ENCODE peak calls at places on chromosomes 7 and 10, in six cellular contexts. One of them, this sample, is unnamed.

GRCh38 chr7:75756340-75757297 is 15.4 kb downstream of the CCL26 start:
- DNase-seq in WTC11: peak
- DNase-seq in HepG2: peak
- DNase-seq in endothelial cell of umbilical vein: peak
- DNase-seq in K562: peak
- DNase-seq in H1: no peak
- DNase-seq in this sample: peak

GRCh38 chr10:78004215-78005026 is 24.9 kb downstream of the POLR3A start:
- DNase-seq in WTC11: no peak
- DNase-seq in HepG2: no peak
- DNase-seq in endothelial cell of umbilical vein: no peak
- DNase-seq in K562: no peak
- DNase-seq in H1: no peak
- DNase-seq in this sample: peak

GRCh38 chr10:3828404-3829192 is 43.6 kb upstream of the KLF6 start:
- DNase-seq in WTC11: no peak
- DNase-seq in HepG2: no peak
- DNase-seq in endothelial cell of umbilical vein: peak
- DNase-seq in K562: peak
- DNase-seq in H1: no peak
- DNase-seq in this sample: no peak

GRCh38 chr10:4804505-4804904 is 21.5 kb upstream of the AKR1E2 start:
- DNase-seq in WTC11: no peak
- DNase-seq in HepG2: no peak
- DNase-seq in endothelial cell of umbilical vein: peak
- DNase-seq in K562: no peak
- DNase-seq in H1: no peak
- DNase-seq in this sample: no peak

GRCh38 chr10:10313099-10313875 is 704.4 kb upstream of the CELF2 start:
- DNase-seq in WTC11: no peak
- DNase-seq in HepG2: no peak
- DNase-seq in endothelial cell of umbilical vein: no peak
- DNase-seq in K562: no peak
- DNase-seq in H1: no peak
- DNase-seq in this sample: no peak

GRCh38 chr7:119959811-119960210 is 313.2 kb upstream of the KCND2 start:
- DNase-seq in WTC11: no peak
- DNase-seq in HepG2: no peak
- DNase-seq in endothelial cell of umbilical vein: no peak
- DNase-seq in K562: no peak
- DNase-seq in H1: no peak
- DNase-seq in this sample: no peak

GRCh38 chr10:79933961-79934360 is 14.9 kb downstream of the SFTPD start:
- DNase-seq in WTC11: no peak
- DNase-seq in HepG2: peak
- DNase-seq in endothelial cell of umbilical vein: peak
- DNase-seq in K562: no peak
- DNase-seq in H1: no peak
- DNase-seq in this sample: no peak

GRCh38 chr10:17412323-17412722 is 42.1 kb downstream of the ST8SIA6 start:
- DNase-seq in WTC11: peak
- DNase-seq in HepG2: no peak
- DNase-seq in endothelial cell of umbilical vein: no peak
- DNase-seq in K562: peak
- DNase-seq in H1: no peak
- DNase-seq in this sample: no peak

GRCh38 chr10:28561531-28561930 is 28.6 kb downstream of the WAC start:
- DNase-seq in WTC11: peak
- DNase-seq in HepG2: no peak
- DNase-seq in endothelial cell of umbilical vein: no peak
- DNase-seq in K562: no peak
- DNase-seq in H1: peak
- DNase-seq in this sample: no peak

GRCh38 chr10:75640803-75641202 is 209.4 kb downstream of the LRMDA start:
- DNase-seq in WTC11: no peak
- DNase-seq in HepG2: no peak
- DNase-seq in endothelial cell of umbilical vein: no peak
- DNase-seq in K562: no peak
- DNase-seq in H1: no peak
- DNase-seq in this sample: no peak

GRCh38 chr7:106964455-106964854 is 80.0 kb upstream of the PRKAR2B start:
- DNase-seq in WTC11: no peak
- DNase-seq in HepG2: no peak
- DNase-seq in endothelial cell of umbilical vein: no peak
- DNase-seq in K562: no peak
- DNase-seq in H1: no peak
- DNase-seq in this sample: no peak

GRCh38 chr7:155066417-155066950 is 3.6 kb upstream of the HTR5A start:
- DNase-seq in WTC11: no peak
- DNase-seq in HepG2: no peak
- DNase-seq in endothelial cell of umbilical vein: peak
- DNase-seq in K562: no peak
- DNase-seq in H1: no peak
- DNase-seq in this sample: no peak

GRCh38 chr10:79241990-79242619 is 105.2 kb upstream of the PPIF start:
- DNase-seq in WTC11: peak
- DNase-seq in HepG2: no peak
- DNase-seq in endothelial cell of umbilical vein: peak
- DNase-seq in K562: peak
- DNase-seq in H1: no peak
- DNase-seq in this sample: no peak

GRCh38 chr10:52314822-52315552 is 906 bp downstream of the DKK1 start:
- DNase-seq in WTC11: peak
- DNase-seq in HepG2: no peak
- DNase-seq in endothelial cell of umbilical vein: no peak
- DNase-seq in K562: no peak
- DNase-seq in H1: no peak
- DNase-seq in this sample: peak

GRCh38 chr10:106224676-106225075 is 939.8 kb downstream of the SORCS1 start:
- DNase-seq in WTC11: no peak
- DNase-seq in HepG2: no peak
- DNase-seq in endothelial cell of umbilical vein: no peak
- DNase-seq in K562: no peak
- DNase-seq in H1: no peak
- DNase-seq in this sample: no peak

GRCh38 chr10:27709304-27709703 is 36.3 kb downstream of the MKX start:
- DNase-seq in WTC11: no peak
- DNase-seq in HepG2: no peak
- DNase-seq in endothelial cell of umbilical vein: no peak
- DNase-seq in K562: no peak
- DNase-seq in H1: no peak
- DNase-seq in this sample: no peak

GRCh38 chr7:13933106-13933505 is 56.4 kb downstream of the ETV1 start:
- DNase-seq in WTC11: no peak
- DNase-seq in HepG2: no peak
- DNase-seq in endothelial cell of umbilical vein: no peak
- DNase-seq in K562: no peak
- DNase-seq in H1: no peak
- DNase-seq in this sample: no peak

GRCh38 chr10:29099001-29099400 is 189.9 kb upstream of the LYZL1 start:
- DNase-seq in WTC11: no peak
- DNase-seq in HepG2: no peak
- DNase-seq in endothelial cell of umbilical vein: no peak
- DNase-seq in K562: no peak
- DNase-seq in H1: no peak
- DNase-seq in this sample: no peak

GRCh38 chr7:36278069-36278766 is 111.4 kb upstream of the ANLN start:
- DNase-seq in WTC11: no peak
- DNase-seq in HepG2: no peak
- DNase-seq in endothelial cell of umbilical vein: no peak
- DNase-seq in K562: no peak
- DNase-seq in H1: no peak
- DNase-seq in this sample: no peak

GRCh38 chr7:68689087-68689433 is 909.2 kb upstream of the AUTS2 start:
- DNase-seq in WTC11: no peak
- DNase-seq in HepG2: no peak
- DNase-seq in endothelial cell of umbilical vein: no peak
- DNase-seq in K562: no peak
- DNase-seq in H1: no peak
- DNase-seq in this sample: no peak

GRCh38 chr7:68692511-68692910 is 905.8 kb upstream of the AUTS2 start:
- DNase-seq in WTC11: no peak
- DNase-seq in HepG2: no peak
- DNase-seq in endothelial cell of umbilical vein: no peak
- DNase-seq in K562: no peak
- DNase-seq in H1: no peak
- DNase-seq in this sample: no peak

GRCh38 chr7:68688416-68689086 is 909.7 kb upstream of the AUTS2 start:
- DNase-seq in WTC11: peak
- DNase-seq in HepG2: no peak
- DNase-seq in endothelial cell of umbilical vein: no peak
- DNase-seq in K562: no peak
- DNase-seq in H1: no peak
- DNase-seq in this sample: no peak

GRCh38 chr7:68694656-68695055 is 903.6 kb upstream of the AUTS2 start:
- DNase-seq in WTC11: no peak
- DNase-seq in HepG2: no peak
- DNase-seq in endothelial cell of umbilical vein: no peak
- DNase-seq in K562: no peak
- DNase-seq in H1: no peak
- DNase-seq in this sample: no peak

DNA sequence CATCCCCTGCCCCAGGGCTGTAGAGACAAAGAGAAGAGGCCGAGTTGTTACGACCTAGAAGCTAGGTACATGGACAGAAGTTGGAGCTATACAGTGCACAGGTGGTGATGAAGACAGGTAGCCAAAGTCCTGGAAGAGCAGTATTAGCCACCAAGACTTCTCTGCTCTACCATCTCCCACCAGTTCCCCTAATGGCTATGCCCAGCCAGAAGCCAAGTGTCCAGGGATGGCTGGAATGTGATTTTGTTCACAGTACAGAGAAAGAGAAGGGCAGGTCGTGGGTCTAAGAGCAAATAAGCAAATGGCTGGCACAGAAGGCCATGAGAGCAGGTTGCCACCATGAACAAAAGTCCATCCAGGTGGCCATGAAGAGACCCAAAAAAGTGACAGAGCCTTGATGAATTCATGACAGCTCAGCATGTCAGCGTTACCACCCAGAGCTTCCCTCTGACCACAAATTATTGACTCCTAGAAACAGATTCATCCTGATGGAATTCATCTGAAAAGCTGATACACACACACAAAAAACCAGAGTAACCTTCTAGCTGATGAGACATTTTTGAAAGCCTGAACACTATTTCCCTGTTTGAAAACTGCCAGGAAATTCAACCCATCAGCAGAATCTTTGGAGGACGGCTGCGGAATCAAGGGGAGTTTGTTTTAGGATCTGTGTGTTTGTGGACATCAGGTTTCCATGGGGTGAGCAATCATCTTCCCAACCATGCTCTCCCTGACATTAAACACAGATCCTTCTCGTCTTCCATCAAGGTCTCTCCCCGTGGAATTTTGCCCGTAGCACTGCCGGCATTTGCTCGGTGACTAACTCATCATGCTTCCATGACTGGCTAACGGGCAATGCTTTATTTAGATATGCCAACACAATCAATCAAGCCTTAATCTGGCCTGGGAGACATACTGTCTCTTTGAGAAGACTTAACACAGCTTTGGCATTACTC is 906.7 kb upstream of the AUTS2 start:
- DNase-seq in WTC11: no peak
- DNase-seq in HepG2: no peak
- DNase-seq in endothelial cell of umbilical vein: no peak
- DNase-seq in K562: no peak
- DNase-seq in H1: no peak
- DNase-seq in this sample: peak
- TF ChIP-seq JUN in WTC11: no peak
- TF ChIP-seq JUN in HepG2: no peak
- TF ChIP-seq JUN in endothelial cell of umbilical vein: no peak
- TF ChIP-seq JUN in K562: no peak
- TF ChIP-seq JUN in H1: no peak
- TF ChIP-seq JUN in this sample: peak

DNA sequence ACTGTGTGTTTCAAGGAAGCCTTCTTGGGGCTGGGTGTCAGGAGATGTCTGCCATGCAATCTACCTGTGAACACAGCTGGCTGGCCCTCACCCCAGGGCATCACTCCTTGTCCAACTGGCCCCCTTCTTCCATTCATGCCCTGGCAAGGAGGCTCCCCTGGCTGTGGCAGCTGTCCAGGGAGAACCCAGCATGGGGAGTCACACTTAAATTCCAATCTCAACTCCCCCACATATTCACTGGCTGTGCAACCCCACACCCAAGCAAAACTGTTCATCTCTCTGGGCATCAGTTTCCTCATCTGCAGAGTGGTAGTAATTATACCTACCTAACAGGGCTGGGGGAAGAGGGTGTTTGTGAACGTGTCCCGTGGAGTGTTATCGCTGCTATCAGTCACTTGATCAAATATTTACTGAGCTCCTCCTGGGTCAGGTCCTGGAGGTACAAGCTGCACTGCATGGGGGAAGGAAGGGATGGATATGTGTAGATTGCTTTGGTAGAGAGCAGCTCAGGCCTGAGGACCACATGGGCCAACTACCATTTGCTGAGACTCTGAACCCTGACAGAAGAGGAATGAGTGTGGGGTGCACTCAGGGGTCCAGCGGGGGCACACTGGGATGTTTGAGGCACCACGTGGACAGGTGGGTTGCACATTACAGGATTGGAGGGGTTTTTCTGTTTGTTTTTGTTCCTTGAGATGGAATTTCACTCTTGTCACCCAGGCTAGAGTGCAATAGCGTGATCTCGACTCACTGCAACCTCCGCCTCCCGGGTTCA is 2.1 kb upstream of the GPRIN2 start:
- DNase-seq in WTC11: peak
- DNase-seq in HepG2: peak
- DNase-seq in endothelial cell of umbilical vein: no peak
- DNase-seq in K562: no peak
- DNase-seq in H1: no peak
- DNase-seq in this sample: peak
- TF ChIP-seq JUN in WTC11: no peak
- TF ChIP-seq JUN in HepG2: no peak
- TF ChIP-seq JUN in endothelial cell of umbilical vein: no peak
- TF ChIP-seq JUN in K562: no peak
- TF ChIP-seq JUN in H1: no peak
- TF ChIP-seq JUN in this sample: no peak

DNA sequence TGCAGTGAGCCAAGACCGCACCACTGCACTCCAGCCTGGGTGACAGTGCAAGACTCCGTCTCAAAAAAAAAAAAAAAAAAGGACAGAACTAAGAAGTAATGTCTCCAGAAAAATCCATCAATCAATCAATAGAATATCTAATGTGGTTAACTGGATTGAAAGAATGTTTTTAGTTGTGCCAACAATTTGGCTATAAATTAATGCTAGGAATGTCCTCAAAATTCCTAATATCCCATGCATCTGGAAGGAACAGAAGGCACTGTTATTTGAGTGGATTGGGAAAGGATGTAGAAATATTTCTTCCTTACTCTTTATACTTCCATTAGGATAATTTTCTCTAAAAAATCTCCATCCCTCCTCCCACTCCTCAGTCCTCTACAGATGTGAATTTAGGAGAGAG is 54.3 kb downstream of the RNLS start:
- DNase-seq in WTC11: no peak
- DNase-seq in HepG2: no peak
- DNase-seq in endothelial cell of umbilical vein: no peak
- DNase-seq in K562: no peak
- DNase-seq in H1: no peak
- DNase-seq in this sample: no peak
- TF ChIP-seq JUN in WTC11: no peak
- TF ChIP-seq JUN in HepG2: no peak
- TF ChIP-seq JUN in endothelial cell of umbilical vein: no peak
- TF ChIP-seq JUN in K562: no peak
- TF ChIP-seq JUN in H1: no peak
- TF ChIP-seq JUN in this sample: no peak

GRCh38 chr7:100978300-100978699 is 8.9 kb downstream of the MUC12 start:
- DNase-seq in WTC11: no peak
- DNase-seq in HepG2: no peak
- DNase-seq in endothelial cell of umbilical vein: no peak
- DNase-seq in K562: no peak
- DNase-seq in H1: no peak
- DNase-seq in this sample: no peak

GRCh38 chr7:100983451-100984187 is 14.3 kb downstream of the MUC12 start:
- DNase-seq in WTC11: no peak
- DNase-seq in HepG2: no peak
- DNase-seq in endothelial cell of umbilical vein: no peak
- DNase-seq in K562: no peak
- DNase-seq in H1: no peak
- DNase-seq in this sample: no peak
- TF ChIP-seq JUN in WTC11: no peak
- TF ChIP-seq JUN in HepG2: no peak
- TF ChIP-seq JUN in endothelial cell of umbilical vein: no peak
- TF ChIP-seq JUN in K562: no peak
- TF ChIP-seq JUN in H1: no peak
- TF ChIP-seq JUN in this sample: no peak